ENCODE peak calls at places on chromosome 15, in eight cellular contexts. U is CD4-positive, alpha-beta T cell; E is breast epithelium; V is IMR-90; J is CD8-positive, alpha-beta T cell; Y is dorsolateral prefrontal cortex; D is neural progenitor cell; Q is mammary epithelial cell. I is an unnamed sample.

GRCh38 chr15:58065445-58066041 is at the start of gene ALDH1A2:
- DNase-seq in Y (no peak), J (no peak), V (no peak), U (no peak), E (no peak), Q (no peak), D (peak), I (no peak)

GRCh38 chr15:78599189-78599588 is 21.6 kb downstream of the CHRNA3 start:
- DNase-seq in U (no peak), Y (no peak), V (no peak), Q (no peak), E (no peak), D (no peak), J (no peak), I (no peak)

GRCh38 chr15:66864871-66865281 is 162.8 kb downstream of the SMAD6 start:
- DNase-seq in D (no peak), J (peak), V (no peak), U (no peak), Y (peak), Q (no peak), E (peak), I (no peak)

GRCh38 chr15:76187151-76187550 is 124.1 kb downstream of the ETFA start:
- DNase-seq in V (no peak), E (no peak), J (no peak), D (no peak), U (no peak), Q (no peak), Y (no peak), I (no peak)

GRCh38 chr15:60819860-60820259 is 340.9 kb upstream of the ICE2 start:
- DNase-seq in Y (no peak), J (no peak), E (no peak), Q (peak), V (no peak), U (no peak), D (no peak), I (no peak)

GRCh38 chr15:101532865-101533264 is 43.4 kb upstream of the PCSK6 start:
- DNase-seq in U (no peak), E (no peak), J (no peak), Y (no peak), D (no peak), V (no peak), Q (no peak), I (no peak)

GRCh38 chr15:68407141-68407885 is 24.6 kb downstream of the ITGA11 start:
- DNase-seq in V (no peak), Q (no peak), D (no peak), U (no peak), J (peak), E (no peak), Y (no peak), I (peak)

GRCh38 chr15:75836953-75837321 is 6.3 kb upstream of the UBE2Q2 start:
- DNase-seq in J (no peak), V (peak), U (no peak), D (no peak), Y (no peak), E (no peak), Q (peak), I (no peak)

GRCh38 chr15:65801229-65801813 is 9.2 kb upstream of the DENND4A start:
- DNase-seq in V (no peak), U (no peak), Q (no peak), J (no peak), D (no peak), E (no peak), Y (no peak), I (no peak)

GRCh38 chr15:68578175-68578959 is 426 bp upstream of the CORO2B start:
- DNase-seq in E (no peak), Q (peak), Y (peak), J (no peak), V (peak), U (no peak), D (peak), I (peak)

GRCh38 chr15:60004846-60005351 is 788 bp downstream of the FOXB1 start:
- DNase-seq in U (peak), V (peak), Q (no peak), J (peak), E (no peak), D (peak), Y (no peak), I (no peak)

GRCh38 chr15:73022156-73022555 is 30.1 kb upstream of the NEO1 start:
- DNase-seq in J (no peak), U (no peak), D (no peak), Q (no peak), Y (no peak), V (peak), E (no peak), I (no peak)

GRCh38 chr15:68586274-68586961 is 7.6 kb downstream of the CORO2B start:
- DNase-seq in E (no peak), D (no peak), J (no peak), U (no peak), Q (peak), Y (no peak), V (peak), I (no peak)

GRCh38 chr15:48647963-48648362 is 2.5 kb upstream of the FBN1 start:
- DNase-seq in E (no peak), Q (no peak), J (no peak), D (peak), Y (peak), V (peak), U (no peak), I (no peak)
- TF ChIP-seq CTCF in E (no peak), Q (no peak), J (no peak), D (peak), Y (peak), V (peak), U (no peak), I (no peak)

GRCh38 chr15:26126070-26126469 is 262.9 kb upstream of the ATP10A start:
- DNase-seq in J (no peak), E (no peak), D (no peak), V (no peak), Y (peak), U (no peak), Q (no peak), I (no peak)
- TF ChIP-seq CTCF in J (no peak), E (no peak), D (no peak), V (no peak), Y (no peak), U (no peak), Q (no peak), I (no peak)

DNA sequence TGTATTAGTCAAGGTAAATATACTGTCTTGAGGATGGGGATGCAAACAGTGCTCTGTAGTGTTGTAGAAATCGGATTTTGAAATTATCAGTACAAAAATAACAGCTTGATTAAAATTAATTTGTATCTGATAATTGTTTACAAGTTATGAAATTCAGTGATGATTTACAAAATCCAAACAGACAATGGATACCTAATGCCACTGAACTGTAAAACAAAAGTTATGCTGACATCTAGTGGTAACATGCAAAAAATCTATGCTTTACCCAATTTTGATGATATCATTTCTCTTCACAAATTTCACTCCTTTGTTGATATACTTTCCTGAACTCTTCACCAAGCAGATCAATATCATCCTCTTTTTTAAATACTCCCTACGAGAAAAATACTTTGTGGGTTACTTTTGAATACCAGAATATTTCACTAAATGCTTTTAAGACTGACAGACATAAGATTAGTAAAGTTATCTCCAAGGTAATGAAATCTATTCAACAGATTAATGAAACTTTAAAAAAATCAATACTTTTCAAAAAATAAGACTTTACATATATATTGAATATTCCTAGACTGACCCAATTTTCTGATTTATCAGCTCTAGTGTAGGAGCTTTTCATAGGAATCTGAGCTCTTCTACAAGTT is 36.0 kb downstream of the MNS1 start:
- DNase-seq in U (no peak), Q (peak), V (peak), J (no peak), Y (no peak), D (peak), E (no peak), I (no peak)
- TF ChIP-seq CTCF in U (peak), Q (peak), V (peak), J (peak), Y (peak), D (peak), E (peak), I (no peak)

GRCh38 chr15:45616901-45617323 is 17.9 kb upstream of the SQOR start:
- DNase-seq in Y (no peak), E (no peak), D (no peak), J (no peak), V (peak), U (no peak), Q (peak), I (no peak)

GRCh38 chr15:45612790-45613415 is 21.9 kb upstream of the SQOR start:
- DNase-seq in J (no peak), Y (no peak), Q (no peak), E (no peak), U (no peak), D (no peak), V (peak), I (no peak)

DNA sequence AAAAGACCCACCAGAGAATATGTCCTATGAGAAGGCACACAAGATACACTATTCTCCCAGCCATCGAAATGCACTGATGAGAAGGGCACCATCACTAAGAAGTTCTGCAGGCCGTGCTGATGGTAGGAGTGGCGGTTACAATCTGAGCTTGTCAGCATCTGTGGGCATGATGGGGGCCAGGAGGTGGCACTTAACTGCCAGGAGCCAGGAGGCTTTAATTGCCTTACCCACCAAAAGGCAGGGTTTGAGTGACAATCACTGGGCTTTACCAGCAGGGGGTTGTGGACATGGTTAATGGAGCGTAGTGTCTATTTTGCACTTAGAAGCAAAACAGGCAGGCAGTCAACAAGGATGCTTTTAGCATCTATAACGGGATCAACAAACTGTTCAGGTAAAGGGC is 16.0 kb upstream of the SQOR start:
- DNase-seq in J (no peak), D (peak), Q (no peak), V (no peak), Y (no peak), U (no peak), E (no peak), I (no peak)
- TF ChIP-seq CTCF in J (no peak), D (no peak), Q (no peak), V (no peak), Y (no peak), U (no peak), E (no peak), I (no peak)

GRCh38 chr15:44296625-44297524 is 8.4 kb downstream of the GOLM2 start:
- DNase-seq in U (no peak), Q (peak), J (no peak), V (peak), E (no peak), D (no peak), Y (no peak), I (no peak)

GRCh38 chr15:44300567-44300966 is 12.0 kb downstream of the GOLM2 start:
- DNase-seq in Y (no peak), D (no peak), U (no peak), Q (no peak), J (no peak), E (no peak), V (no peak), I (no peak)

GRCh38 chr15:44299997-44300396 is 11.5 kb downstream of the GOLM2 start:
- DNase-seq in Y (no peak), E (no peak), J (no peak), Q (no peak), U (no peak), V (no peak), D (no peak), I (no peak)

GRCh38 chr15:44295909-44296420 is 7.4 kb downstream of the GOLM2 start:
- DNase-seq in Q (no peak), D (no peak), Y (no peak), V (peak), U (no peak), E (no peak), J (no peak), I (no peak)

DNA sequence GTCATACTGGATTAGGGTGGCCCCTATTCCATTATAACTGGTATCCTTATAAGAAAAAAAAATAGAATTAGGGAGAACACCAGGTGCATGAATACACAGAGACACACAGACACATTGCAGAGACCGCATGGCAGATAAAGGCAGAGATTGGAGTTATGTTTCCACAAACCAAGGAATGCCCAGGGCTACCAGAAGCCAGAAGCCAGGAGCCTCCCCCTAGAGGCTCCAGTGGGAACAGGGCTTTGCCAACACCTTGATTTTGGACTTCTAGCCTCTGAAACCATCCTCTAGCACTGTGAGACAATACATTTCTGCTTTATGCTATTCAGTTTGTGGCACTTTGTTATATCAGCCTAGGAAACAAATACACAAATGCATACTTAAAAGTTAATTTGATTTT is 10.4 kb downstream of the GOLM2 start:
- DNase-seq in V (no peak), Q (no peak), E (no peak), U (no peak), Y (no peak), D (peak), J (no peak), I (no peak)
- TF ChIP-seq CTCF in V (peak), Q (peak), E (no peak), U (no peak), Y (no peak), D (peak), J (no peak), I (no peak)

GRCh38 chr15:23860846-23861245 is 173.7 kb upstream of the NDN start:
- DNase-seq in Q (no peak), Y (no peak), U (no peak), V (no peak), D (no peak), E (no peak), J (no peak), I (no peak)

GRCh38 chr15:23869391-23869790 is 182.3 kb upstream of the NDN start:
- DNase-seq in E (no peak), Q (no peak), J (no peak), D (peak), U (no peak), Y (no peak), V (no peak), I (no peak)

GRCh38 chr15:23866832-23867231 is 179.7 kb upstream of the NDN start:
- DNase-seq in Y (no peak), V (no peak), D (peak), Q (no peak), U (no peak), E (no peak), J (no peak), I (no peak)
- TF ChIP-seq CTCF in Y (peak), V (peak), D (peak), Q (no peak), U (no peak), E (no peak), J (no peak), I (no peak)

GRCh38 chr15:70054884-70055387 is 42.8 kb downstream of the TLE3 start:
- DNase-seq in J (no peak), Y (no peak), V (no peak), E (peak), U (no peak), D (no peak), Q (no peak), I (no peak)

GRCh38 chr15:70056091-70056680 is 41.5 kb downstream of the TLE3 start:
- DNase-seq in D (no peak), Q (no peak), J (no peak), V (no peak), Y (no peak), E (peak), U (no peak), I (no peak)

GRCh38 chr15:70054366-70054765 is 43.4 kb downstream of the TLE3 start:
- DNase-seq in U (no peak), E (peak), Q (no peak), D (no peak), J (no peak), V (no peak), Y (no peak), I (no peak)

GRCh38 chr15:70053703-70054229 is 44.0 kb downstream of the TLE3 start:
- DNase-seq in V (no peak), U (no peak), J (no peak), Y (no peak), D (no peak), Q (no peak), E (peak), I (no peak)

GRCh38 chr15:70055601-70056051 is 42.1 kb downstream of the TLE3 start:
- DNase-seq in Y (no peak), J (no peak), Q (no peak), V (no peak), E (peak), U (no peak), D (no peak), I (no peak)
- TF ChIP-seq CTCF in Y (no peak), J (no peak), Q (no peak), V (no peak), E (no peak), U (no peak), D (no peak), I (no peak)

GRCh38 chr15:47157827-47158226 is 559.5 kb upstream of the SEMA6D start:
- DNase-seq in V (no peak), Q (no peak), U (no peak), Y (no peak), D (no peak), E (no peak), J (no peak), I (no peak)

GRCh38 chr15:47158573-47158972 is 558.7 kb upstream of the SEMA6D start:
- DNase-seq in U (no peak), Q (no peak), D (no peak), J (no peak), Y (no peak), E (no peak), V (no peak), I (no peak)
- TF ChIP-seq CTCF in U (no peak), Q (no peak), D (no peak), J (no peak), Y (no peak), E (no peak), V (no peak), I (no peak)